ENCODE peak calls at places on chromosomes 2 and 18, in five cellular contexts. J is thoracic aorta, U is AG10803, X is heart right ventricle, Y is dorsolateral prefrontal cortex. K is an unnamed sample.

GRCh38 chr2:170339324-170339723 is 161.4 kb downstream of the MYO3B start:
- DNase-seq in U (no peak), J (no peak), Y (no peak), X (no peak), K (no peak)

GRCh38 chr2:173048901-173049661 is 26.6 kb upstream of the MAP3K20 start:
- DNase-seq in X (peak; percentile 45), Y (no peak), U (peak; percentile 97), J (peak; percentile 69), K (peak; percentile 95)

GRCh38 chr2:71926098-71926466 is 221.6 kb downstream of the CYP26B1 start:
- DNase-seq in X (no peak), Y (peak; percentile 2), J (no peak), U (no peak), K (no peak)

GRCh38 chr2:105406221-105406620 is 7.4 kb upstream of the FHL2 start:
- DNase-seq in J (no peak), X (no peak), Y (no peak), U (peak; percentile 82), K (no peak)

GRCh38 chr2:149019768-149020167 is 18.7 kb upstream of the LYPD6B start:
- DNase-seq in J (no peak), Y (no peak), X (no peak), U (no peak), K (no peak)

GRCh38 chr2:95267458-95268207 is 6.6 kb upstream of the PROM2 start:
- DNase-seq in Y (peak; percentile 1), U (no peak), X (no peak), J (no peak), K (peak; percentile 44)

GRCh38 chr2:37326285-37326684 is 1.7 kb upstream of the PRKD3 start:
- DNase-seq in U (peak; percentile 86), J (no peak), Y (no peak), X (no peak), K (peak; percentile 85)

GRCh38 chr2:168944065-168944464 is 43.0 kb downstream of the G6PC2 start:
- DNase-seq in X (no peak), J (no peak), Y (no peak), U (no peak), K (no peak)

GRCh38 chr2:157559061-157559460 is 69.6 kb downstream of the ACVR1C start:
- DNase-seq in J (no peak), U (no peak), Y (no peak), X (no peak), K (no peak)

GRCh38 chr2:951224-952006 is 766 bp downstream of the SNTG2 start:
- DNase-seq in J (no peak), Y (no peak), U (no peak), X (no peak), K (peak; percentile 31)
- H3K4me3 ChIP-seq in J (peak overlapping the region; percentile 66), Y (no peak overlapping the region), U (peak overlapping the region; percentile 30), X (peak overlapping the region; percentile 10), K (peak overlapping the region; percentile 41)

GRCh38 chr2:101551489-101551888 is 76.6 kb upstream of the RFX8 start:
- DNase-seq in X (no peak), J (no peak), Y (no peak), U (no peak), K (peak; percentile 50)
- TF ChIP-seq CTCF in X (no peak), J (no peak), Y (no peak), U (no peak), K (no peak)

DNA sequence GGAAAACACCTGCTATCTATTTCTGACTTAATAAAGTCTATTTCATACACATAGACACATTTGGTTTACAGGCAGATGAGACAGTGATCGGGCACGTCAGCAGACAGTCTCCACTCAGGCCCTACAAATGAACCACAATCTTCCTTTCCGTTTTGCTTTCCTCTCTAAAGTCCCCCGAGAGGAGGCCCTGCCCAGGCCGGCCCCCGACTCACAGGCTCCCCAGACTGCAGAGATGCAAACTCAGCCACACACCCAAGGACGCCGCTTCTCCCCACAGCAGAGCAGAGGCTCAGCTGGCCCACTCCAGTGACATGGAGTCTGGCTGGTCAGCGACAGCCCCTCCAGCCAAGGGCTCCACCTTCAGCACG is 9.3 kb upstream of the MTERF4 start:
- DNase-seq in X (no peak), U (no peak), J (no peak), Y (no peak), K (no peak)
- H3K4me3 ChIP-seq in X (no peak overlapping the region), U (no peak overlapping the region), J (no peak overlapping the region), Y (no peak overlapping the region), K (no peak overlapping the region)

GRCh38 chr18:7173216-7173615 is 55.6 kb upstream of the LAMA1 start:
- DNase-seq in J (no peak), Y (no peak), U (no peak), X (no peak), K (no peak)

GRCh38 chr18:7172611-7173010 is 55.0 kb upstream of the LAMA1 start:
- DNase-seq in J (no peak), Y (no peak), U (no peak), X (no peak), K (no peak)

GRCh38 chr18:7170292-7170691 is 52.7 kb upstream of the LAMA1 start:
- DNase-seq in X (no peak), U (no peak), Y (no peak), J (no peak), K (no peak)

GRCh38 chr18:7177131-7177744 is 53.7 kb upstream of the LRRC30 start:
- DNase-seq in Y (no peak), U (peak; percentile 69), X (no peak), J (no peak), K (peak; percentile 72)

DNA sequence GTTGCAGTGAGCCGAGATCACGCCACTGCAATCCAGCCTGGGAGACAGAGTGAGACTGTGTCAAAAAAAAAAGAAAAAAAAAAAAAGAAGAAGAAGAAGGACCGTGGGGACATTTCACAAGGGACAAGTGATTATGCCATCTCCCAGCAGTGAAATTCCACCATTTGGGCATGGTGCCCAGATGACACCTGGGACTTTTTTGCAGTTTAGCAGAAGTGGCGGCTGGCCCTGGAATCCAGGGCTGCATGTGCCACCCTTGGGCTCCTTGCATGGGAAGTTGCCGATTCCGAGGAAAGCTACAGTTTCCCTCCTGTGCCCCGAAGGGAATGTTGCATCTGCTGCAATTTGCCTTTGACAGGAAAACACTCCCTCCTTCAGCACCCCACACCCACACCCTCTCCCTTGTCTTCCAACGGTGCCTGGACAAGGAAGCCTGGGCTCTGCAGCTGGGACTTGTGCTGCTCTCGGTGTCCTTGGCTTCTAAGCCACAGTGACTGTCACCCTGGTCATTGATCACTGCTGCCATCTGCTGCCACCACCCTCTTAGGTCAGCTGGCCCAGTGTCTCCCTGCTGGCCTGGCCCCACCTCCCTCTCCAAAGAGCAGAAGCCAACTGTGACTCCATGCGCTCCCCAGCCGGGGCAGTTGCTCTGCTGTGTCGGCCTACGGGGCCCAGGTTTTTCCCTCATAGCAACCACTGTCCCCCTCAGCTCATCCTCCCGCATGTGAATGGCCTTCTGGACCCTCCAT is 56.4 kb upstream of the LRRC30 start:
- DNase-seq in Y (no peak), X (no peak), U (no peak), J (no peak), K (no peak)
- TF ChIP-seq CTCF in Y (no peak), X (no peak), U (no peak), J (no peak), K (no peak)

GRCh38 chr2:112836695-112837117 is at the start of gene IL1B:
- DNase-seq in J (no peak), U (peak; percentile 91), Y (no peak), X (no peak), K (peak; percentile 50)
- H3K4me3 ChIP-seq in J (no peak within 1 kb of the TSS), U (peak within 1 kb of the TSS; percentile 23), Y (no peak within 1 kb of the TSS), X (no peak within 1 kb of the TSS), K (no peak within 1 kb of the TSS)

DNA sequence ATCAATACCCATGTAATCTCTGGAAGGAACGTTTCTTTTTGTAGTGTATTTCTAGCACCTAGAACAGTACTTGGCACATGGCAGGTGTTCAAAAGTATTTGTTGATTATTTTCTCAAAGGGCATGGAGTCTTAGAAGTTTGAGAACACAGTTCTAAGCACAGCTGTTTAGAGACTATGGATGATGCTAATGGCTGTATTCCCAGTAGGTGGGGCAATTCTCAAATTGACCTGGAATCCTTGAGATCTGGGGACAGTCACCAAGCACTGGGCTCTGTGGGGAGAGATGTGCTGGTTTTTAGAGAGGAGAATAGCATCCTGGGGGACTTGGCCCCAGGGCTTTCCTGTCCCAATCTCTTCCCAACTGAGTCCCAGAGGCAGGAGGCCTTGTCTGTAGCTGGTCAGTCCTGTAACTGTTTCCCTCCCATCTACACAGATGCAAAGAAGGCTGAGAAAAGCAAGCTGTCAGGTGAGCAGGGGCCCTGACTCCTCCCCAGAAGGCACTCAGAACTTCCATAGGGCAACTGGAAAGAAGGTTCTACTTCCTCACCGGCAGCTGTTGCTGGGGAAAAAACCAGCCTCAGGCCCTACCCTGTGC is 17.5 kb upstream of the IL36G start:
- DNase-seq in U (no peak), X (no peak), J (no peak), Y (no peak), K (no peak)
- TF ChIP-seq CTCF in U (no peak), X (no peak), J (no peak), Y (no peak), K (peak; percentile 5)